ENCODE peak calls at places on chromosomes 12 and 14, in six cellular contexts. K is stomach, S is breast epithelium, Z is K562, X is HCT116, H is upper lobe of left lung. P is an unnamed sample.

GRCh38 chr14:28308727-28309126 is 457.9 kb upstream of the FOXG1 start:
- DNase-seq in X (no peak), H (no peak), K (no peak), Z (no peak), S (no peak), P (no peak)

GRCh38 chr12:1531160-1531653 is 63.2 kb downstream of the FBXL14 start:
- DNase-seq in H (peak; percentile 86), X (no peak), S (peak; percentile 48), K (no peak), Z (peak; percentile 21), P (no peak)

GRCh38 chr12:99413751-99414150 is 233.8 kb upstream of the GARIN6 start:
- DNase-seq in X (no peak), S (no peak), Z (no peak), H (no peak), K (no peak), P (no peak)

GRCh38 chr12:13952096-13952495 is 29.3 kb downstream of the GRIN2B start:
- DNase-seq in X (no peak), S (no peak), K (no peak), Z (no peak), H (no peak), P (no peak)

GRCh38 chr12:32443491-32443890 is 44.1 kb downstream of the FGD4 start:
- DNase-seq in X (no peak), H (no peak), S (no peak), K (no peak), Z (no peak), P (no peak)

GRCh38 chr14:96824283-96824682 is 27.1 kb downstream of the VRK1 start:
- DNase-seq in K (no peak), Z (no peak), H (no peak), X (no peak), S (no peak), P (no peak)

GRCh38 chr14:70281938-70282337 is 77.5 kb downstream of the COX16 start:
- DNase-seq in Z (no peak), X (no peak), K (no peak), H (no peak), S (no peak), P (no peak)

GRCh38 chr14:44732144-44732543 is 225.1 kb upstream of the FSCB start:
- DNase-seq in K (no peak), H (no peak), Z (no peak), S (no peak), X (no peak), P (no peak)

GRCh38 chr12:110647669-110648068 is 33.7 kb downstream of the TCTN1 start:
- DNase-seq in Z (no peak), S (no peak), K (no peak), X (no peak), H (no peak), P (no peak)

GRCh38 chr14:60922050-60922449 is 58.8 kb downstream of the TRMT5 start:
- DNase-seq in X (no peak), K (no peak), Z (no peak), H (no peak), S (no peak), P (no peak)

GRCh38 chr12:85823436-85824179 is 12.6 kb downstream of the RASSF9 start:
- DNase-seq in K (no peak), S (no peak), Z (no peak), H (no peak), X (no peak), P (no peak)

GRCh38 chr12:55666508-55666907 is 29.8 kb downstream of the OR10P1 start:
- DNase-seq in Z (no peak), K (no peak), H (no peak), X (no peak), S (no peak), P (no peak)

GRCh38 chr12:3604750-3605638 is 114.0 kb downstream of the PRMT8 start:
- DNase-seq in X (no peak), Z (no peak), S (peak; percentile 71), K (peak; percentile 61), H (no peak), P (peak; percentile 71)

GRCh38 chr12:102702447-102703114 is 214.5 kb downstream of the PAH start:
- DNase-seq in S (no peak), H (no peak), Z (peak; percentile 71), X (peak; percentile 36), K (peak; percentile 70), P (no peak)

GRCh38 chr14:100191584-100192249 is 32.3 kb upstream of the DEGS2 start:
- DNase-seq in K (no peak), Z (no peak), H (no peak), S (no peak), X (no peak), P (no peak)

GRCh38 chr14:100192672-100193416 is 33.4 kb upstream of the DEGS2 start:
- DNase-seq in Z (peak; percentile 98), S (peak; percentile 100), X (peak; percentile 97), K (peak; percentile 100), H (peak; percentile 99), P (peak; percentile 100)

GRCh38 chr14:100192250-100192671 is 32.8 kb upstream of the DEGS2 start:
- DNase-seq in X (no peak), H (peak; percentile 77), S (no peak), Z (no peak), K (no peak), P (peak; percentile 89)

GRCh38 chr14:100190126-100190525 is 30.7 kb upstream of the DEGS2 start:
- DNase-seq in K (no peak), Z (no peak), S (no peak), H (no peak), X (no peak), P (no peak)

DNA sequence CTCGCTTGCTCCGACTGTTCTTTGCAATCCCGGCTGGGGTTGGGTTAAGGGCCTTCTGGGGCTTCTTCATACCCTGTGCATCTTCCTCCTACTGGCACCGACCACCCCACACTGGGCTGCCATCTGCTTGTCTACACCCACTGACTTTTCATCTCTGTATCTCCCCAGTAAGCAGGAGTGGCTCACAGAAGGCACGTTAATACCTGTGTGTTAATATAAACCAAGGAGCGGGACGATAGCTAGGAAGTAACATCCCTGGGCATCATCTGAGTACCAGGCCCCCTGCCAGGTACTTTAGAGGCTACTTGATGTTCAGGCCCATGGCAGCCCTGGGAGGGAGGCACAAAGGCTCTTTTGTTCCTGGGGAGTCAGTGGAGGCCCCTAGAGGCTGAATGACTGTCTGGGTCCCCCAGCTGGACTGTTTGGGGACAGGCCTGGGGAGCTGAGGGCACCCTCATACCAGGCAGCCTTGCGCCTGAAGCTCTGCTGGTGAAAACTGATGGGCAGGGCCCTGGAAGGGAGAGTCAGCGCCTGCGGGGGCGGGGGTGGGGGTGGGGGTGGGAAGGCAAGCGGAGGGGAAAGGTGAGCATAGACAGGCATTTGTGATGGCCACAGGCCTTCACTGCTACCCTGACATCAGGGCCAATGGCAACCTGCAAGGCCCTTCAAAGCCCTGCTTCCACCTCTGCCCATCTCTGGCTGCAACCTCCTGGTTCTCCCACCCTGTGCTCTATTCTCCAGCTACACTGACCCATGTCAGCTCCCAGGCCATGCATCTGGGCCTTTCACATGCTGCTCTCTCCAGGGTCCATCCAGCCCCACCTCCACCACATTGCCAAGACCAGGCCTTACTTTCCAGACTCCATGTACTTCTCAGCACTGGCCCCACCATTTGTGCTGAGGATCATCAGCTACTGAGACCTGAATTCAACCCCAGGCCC is 34.2 kb upstream of the DEGS2 start:
- DNase-seq in S (no peak), K (no peak), H (no peak), X (no peak), Z (peak; percentile 34), P (no peak)
- TF ChIP-seq CTCF in S (no peak), K (no peak), H (no peak), X (no peak), Z (peak; percentile 46), P (no peak)

DNA sequence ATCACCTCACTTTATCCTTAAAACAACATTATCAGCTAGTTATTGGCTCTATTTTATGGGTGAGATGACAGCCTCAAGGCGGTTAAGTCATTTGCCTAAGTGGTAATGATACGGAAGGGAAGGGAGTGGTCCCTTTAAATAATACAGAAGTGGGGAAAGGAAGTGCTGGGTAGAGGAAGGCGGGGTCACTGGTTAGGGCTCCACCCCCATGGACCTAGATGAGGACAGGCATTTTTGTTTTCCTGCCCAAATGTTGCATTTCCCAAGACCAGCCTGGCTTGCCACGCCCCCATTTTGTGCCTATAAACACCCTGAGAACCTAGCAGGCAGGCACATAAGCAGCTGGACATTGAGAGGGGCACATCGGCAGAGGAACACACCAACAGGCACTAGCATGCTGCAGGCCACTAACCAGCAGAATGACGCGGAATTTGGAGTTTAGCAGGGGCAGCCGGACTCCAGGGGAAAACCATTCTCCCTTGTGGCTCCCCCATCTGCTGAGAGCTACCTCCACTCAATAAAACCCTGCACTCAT is 100.9 kb downstream of the EPS8 start:
- DNase-seq in Z (peak; percentile 30), S (no peak), K (peak; percentile 31), H (no peak), X (peak; percentile 93), P (peak; percentile 75)
- H3K4me1 ChIP-seq in Z (no peaks in the 10 kb centered on the region), S (no peaks in the 10 kb centered on the region), K (peaks cover 47% of the 10 kb centered on the region), H (peaks cover 29% of the 10 kb centered on the region), X (peaks cover 81% of the 10 kb centered on the region), P (peaks cover 13% of the 10 kb centered on the region)

DNA sequence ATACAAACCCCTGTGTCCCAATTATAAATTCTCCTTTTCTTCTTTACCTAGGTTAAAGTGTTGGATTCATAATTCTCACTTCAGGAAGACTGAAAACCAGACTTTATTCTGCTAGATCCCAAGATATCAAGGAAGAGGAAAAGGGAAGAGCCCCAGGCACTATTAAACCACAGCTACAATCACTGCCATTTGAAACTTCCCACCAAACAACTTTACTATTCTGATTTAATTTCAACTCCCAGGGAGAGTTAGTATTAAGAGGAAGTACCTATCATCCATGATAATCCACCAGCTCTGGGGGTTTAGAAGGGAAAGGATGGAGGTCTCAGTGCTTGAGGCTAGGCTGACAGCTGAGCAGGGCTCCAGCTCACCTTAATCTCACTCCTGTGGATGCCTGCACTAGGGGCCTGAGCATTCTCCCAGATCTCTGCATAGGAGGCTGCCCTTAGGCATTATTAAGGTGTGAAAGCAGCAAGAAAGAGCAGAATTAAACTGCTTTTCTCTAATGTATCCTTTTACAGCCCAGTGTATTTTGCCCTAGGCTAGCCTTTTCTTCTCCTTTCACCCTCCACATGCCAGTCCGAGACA is 52.9 kb downstream of the MYF5 start:
- DNase-seq in S (no peak), X (no peak), K (no peak), Z (no peak), H (no peak), P (no peak)
- TF ChIP-seq POLR2AphosphoS5 in S (no peak), X (no peak), K (no peak), Z (no peak), H (no peak), P (no peak)

GRCh38 chr12:54522213-54522612 is 24.7 kb downstream of the NCKAP1L start:
- DNase-seq in H (no peak), S (no peak), X (no peak), K (no peak), Z (no peak), P (no peak)

GRCh38 chr12:54525383-54525782 is 24.0 kb upstream of the PDE1B start:
- DNase-seq in S (no peak), X (no peak), H (no peak), K (no peak), Z (no peak), P (no peak)

GRCh38 chr12:54526800-54527630 is 22.4 kb upstream of the PDE1B start:
- DNase-seq in S (no peak), H (no peak), K (peak; percentile 39), Z (peak; percentile 76), X (peak; percentile 53), P (no peak)

GRCh38 chr12:54521291-54522062 is 23.9 kb downstream of the NCKAP1L start:
- DNase-seq in S (no peak), Z (no peak), H (no peak), K (no peak), X (no peak), P (no peak)

DNA sequence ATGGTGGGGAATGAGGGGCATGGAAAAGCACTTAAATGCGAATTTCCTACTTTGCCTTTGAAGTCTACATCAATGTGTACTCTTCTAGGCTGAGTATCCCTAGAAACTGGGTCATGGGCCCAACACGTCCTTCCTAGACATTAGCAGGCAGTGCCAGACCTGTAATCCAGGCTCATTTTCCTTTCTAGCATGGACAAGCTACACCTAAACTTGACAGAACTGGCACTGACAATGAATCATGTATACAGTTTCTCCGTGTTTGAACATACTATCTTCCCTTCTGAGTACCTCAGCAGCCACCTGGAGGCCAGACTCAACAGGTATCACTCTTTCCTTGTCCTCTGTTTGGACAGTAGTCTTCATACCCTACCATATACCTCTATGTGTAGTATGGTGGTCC is 25.8 kb upstream of the PDE1B start:
- DNase-seq in H (no peak), Z (no peak), K (no peak), X (no peak), S (no peak), P (no peak)
- TF ChIP-seq CTCF in H (no peak), Z (no peak), K (no peak), X (no peak), S (no peak), P (no peak)

P was measured in spleen.